ENCODE peak calls at places on chromosomes 6 and 20, in four cellular contexts. One of them, this sample, is unnamed.

GRCh38 chr6:145044606-145045275 is 690.6 kb downstream of the EPM2A start:
- DNase-seq in HFF-Myc: peak
- DNase-seq in heart left ventricle: no peak
- DNase-seq in HCT116: no peak
- DNase-seq in this sample: peak

GRCh38 chr6:49692534-49692933 is 20.8 kb downstream of the CRISP2 start:
- DNase-seq in HFF-Myc: no peak
- DNase-seq in heart left ventricle: no peak
- DNase-seq in HCT116: no peak
- DNase-seq in this sample: no peak

GRCh38 chr6:38495922-38496635 is 143.7 kb downstream of the BTBD9 start:
- DNase-seq in HFF-Myc: no peak
- DNase-seq in heart left ventricle: no peak
- DNase-seq in HCT116: no peak
- DNase-seq in this sample: no peak

GRCh38 chr6:11969092-11969491 is 43.0 kb upstream of the HIVEP1 start:
- DNase-seq in HFF-Myc: no peak
- DNase-seq in heart left ventricle: peak
- DNase-seq in HCT116: no peak
- DNase-seq in this sample: peak

GRCh38 chr20:33727115-33727479 is 4.7 kb upstream of the ZNF341 start:
- DNase-seq in HFF-Myc: no peak
- DNase-seq in heart left ventricle: no peak
- DNase-seq in HCT116: no peak
- DNase-seq in this sample: no peak

GRCh38 chr6:3229566-3230274 is 2.3 kb upstream of the TUBB2B start:
- DNase-seq in HFF-Myc: no peak
- DNase-seq in heart left ventricle: no peak
- DNase-seq in HCT116: no peak
- DNase-seq in this sample: no peak

GRCh38 chr20:61263084-61263695 is 11.1 kb downstream of the CDH4 start:
- DNase-seq in HFF-Myc: no peak
- DNase-seq in heart left ventricle: no peak
- DNase-seq in HCT116: no peak
- DNase-seq in this sample: no peak

GRCh38 chr20:56873836-56874235 is 244.7 kb downstream of the TFAP2C start:
- DNase-seq in HFF-Myc: no peak
- DNase-seq in heart left ventricle: no peak
- DNase-seq in HCT116: no peak
- DNase-seq in this sample: no peak

GRCh38 chr6:156634971-156635371 is 142.2 kb upstream of the ARID1B start:
- DNase-seq in HFF-Myc: no peak
- DNase-seq in heart left ventricle: no peak
- DNase-seq in HCT116: no peak
- DNase-seq in this sample: no peak

GRCh38 chr6:119978274-119978889 is 628.8 kb upstream of the MAN1A1 start:
- DNase-seq in HFF-Myc: no peak
- DNase-seq in heart left ventricle: no peak
- DNase-seq in HCT116: no peak
- DNase-seq in this sample: peak

GRCh38 chr6:108565091-108565766 is 4.5 kb downstream of the FOXO3 start:
- DNase-seq in HFF-Myc: no peak
- DNase-seq in heart left ventricle: no peak
- DNase-seq in HCT116: no peak
- DNase-seq in this sample: no peak

GRCh38 chr20:1883986-1884385 is 11.2 kb upstream of the SIRPA start:
- DNase-seq in HFF-Myc: no peak
- DNase-seq in heart left ventricle: peak
- DNase-seq in HCT116: no peak
- DNase-seq in this sample: no peak

GRCh38 chr20:23156170-23156841 is 70.2 kb upstream of the CD93 start:
- DNase-seq in HFF-Myc: no peak
- DNase-seq in heart left ventricle: peak
- DNase-seq in HCT116: peak
- DNase-seq in this sample: peak

GRCh38 chr6:43921548-43922422 is 151.8 kb downstream of the VEGFA start:
- DNase-seq in HFF-Myc: no peak
- DNase-seq in heart left ventricle: no peak
- DNase-seq in HCT116: no peak
- DNase-seq in this sample: no peak

GRCh38 chr6:56101141-56101553 is 146.2 kb downstream of the COL21A1 start:
- DNase-seq in HFF-Myc: peak
- DNase-seq in heart left ventricle: no peak
- DNase-seq in HCT116: peak
- DNase-seq in this sample: peak

GRCh38 chr6:43264599-43264998 is 21.3 kb downstream of the TTBK1 start:
- DNase-seq in HFF-Myc: no peak
- DNase-seq in heart left ventricle: no peak
- DNase-seq in HCT116: no peak
- DNase-seq in this sample: no peak

DNA sequence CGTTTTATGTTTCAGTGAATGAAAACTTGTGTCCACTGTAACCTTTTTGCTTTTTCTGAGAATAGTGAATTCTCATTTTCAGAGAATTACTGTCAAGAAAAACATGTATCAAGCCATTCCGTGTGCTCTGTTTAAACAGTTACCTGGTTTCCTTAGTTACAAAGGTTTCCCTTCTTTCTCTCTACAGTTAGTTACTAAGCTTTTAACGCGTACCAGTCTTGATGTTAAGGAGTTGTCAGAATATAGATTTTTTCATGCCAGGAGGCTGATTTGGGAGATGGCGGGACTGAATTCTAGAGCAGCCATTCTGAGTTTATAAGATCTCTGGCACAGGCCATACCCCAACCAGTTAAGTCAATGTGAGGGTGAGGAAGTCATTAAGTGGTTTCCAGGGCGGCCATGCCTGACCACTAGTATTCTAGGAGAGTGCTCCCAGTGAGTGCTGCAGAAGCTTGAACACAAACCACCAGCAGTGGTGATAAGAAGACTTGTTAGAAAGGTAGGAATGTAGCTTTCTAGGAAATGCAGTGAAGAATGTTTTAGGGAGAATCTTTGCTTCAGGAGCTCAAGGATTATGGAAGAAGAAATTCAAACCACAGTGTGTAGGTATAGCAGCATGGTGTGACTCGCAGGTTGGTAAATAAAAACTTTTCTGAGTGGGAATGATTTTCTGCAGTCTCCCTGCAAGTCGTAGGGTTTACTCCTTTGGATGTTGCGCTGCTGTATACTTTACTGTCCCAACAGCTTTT is 112.9 kb downstream of the JARID2 start:
- DNase-seq in HFF-Myc: no peak
- DNase-seq in heart left ventricle: no peak
- DNase-seq in HCT116: no peak
- DNase-seq in this sample: peak
- TF ChIP-seq CTCF in HFF-Myc: no peak
- TF ChIP-seq CTCF in heart left ventricle: no peak
- TF ChIP-seq CTCF in HCT116: no peak
- TF ChIP-seq CTCF in this sample: no peak

DNA sequence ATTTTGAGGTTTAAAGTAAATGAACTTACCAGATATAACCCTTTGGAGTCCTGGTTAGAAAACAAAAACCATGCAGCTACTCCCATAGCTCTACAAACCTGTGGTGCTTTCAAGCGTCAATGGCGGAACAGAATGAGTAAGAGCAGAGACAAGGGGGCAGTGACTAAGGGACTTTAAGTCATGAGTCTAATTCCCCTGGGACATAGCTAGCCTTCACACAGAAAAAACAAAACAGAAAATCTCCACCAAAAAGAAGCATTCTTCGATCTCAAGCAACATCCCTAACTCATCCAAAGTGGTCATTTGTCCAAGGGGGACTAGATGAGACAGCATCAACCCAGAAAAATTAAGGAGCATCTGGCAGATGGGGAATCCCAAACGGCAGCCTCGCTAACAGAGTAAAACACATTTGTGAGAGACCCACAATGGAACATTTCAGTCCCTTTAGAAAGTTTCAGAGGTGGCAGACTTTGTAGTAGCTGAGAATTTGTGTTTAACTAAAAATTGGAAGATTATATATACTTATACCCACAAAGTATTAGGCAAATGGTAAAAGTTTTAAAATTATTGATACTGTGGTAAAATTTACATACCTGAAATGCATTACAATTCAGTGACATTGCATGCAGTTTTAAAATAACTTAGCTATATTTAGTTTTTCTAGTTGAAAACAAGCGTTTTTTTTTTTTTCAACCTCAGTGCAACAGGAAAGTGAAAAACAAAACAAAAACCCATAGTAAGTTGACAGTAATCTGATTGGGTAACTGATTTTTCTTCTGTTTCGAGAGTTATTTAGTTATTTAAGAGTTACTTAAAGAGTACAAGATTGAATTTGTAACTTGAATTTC is 67.5 kb downstream of the KCNQ5 start:
- DNase-seq in HFF-Myc: no peak
- DNase-seq in heart left ventricle: no peak
- DNase-seq in HCT116: no peak
- DNase-seq in this sample: no peak
- H3K4me3 ChIP-seq in HFF-Myc: no peak
- H3K4me3 ChIP-seq in heart left ventricle: no peak
- H3K4me3 ChIP-seq in HCT116: no peak
- H3K4me3 ChIP-seq in this sample: no peak

DNA sequence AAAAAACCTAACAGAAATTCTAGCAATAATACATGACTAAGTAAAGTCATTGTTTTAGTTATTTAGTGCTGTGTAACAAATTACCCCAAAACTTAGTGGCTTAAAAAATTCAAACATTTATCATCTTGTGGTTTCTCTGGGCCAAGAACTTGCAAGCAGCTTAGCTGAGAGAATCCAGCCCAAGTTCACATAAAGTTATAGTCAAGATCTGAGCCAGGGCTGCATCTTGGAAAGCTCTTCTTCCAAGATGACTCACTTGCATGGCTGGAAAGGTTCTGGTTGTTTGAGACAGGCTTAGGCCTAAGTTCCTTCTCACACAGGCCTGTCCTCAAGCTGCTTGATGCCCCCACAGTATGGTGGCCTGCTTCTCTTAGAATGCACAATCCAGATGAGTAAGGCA is 217.8 kb upstream of the TSHZ2 start:
- DNase-seq in HFF-Myc: no peak
- DNase-seq in heart left ventricle: no peak
- DNase-seq in HCT116: no peak
- DNase-seq in this sample: no peak
- TF ChIP-seq CTCF in HFF-Myc: no peak
- TF ChIP-seq CTCF in heart left ventricle: no peak
- TF ChIP-seq CTCF in HCT116: no peak
- TF ChIP-seq CTCF in this sample: no peak

GRCh38 chr20:40687384-40688128 is 1.5 kb downstream of the MAFB start:
- DNase-seq in HFF-Myc: no peak
- DNase-seq in heart left ventricle: peak
- DNase-seq in HCT116: no peak
- DNase-seq in this sample: no peak

GRCh38 chr20:40686893-40687292 is 2.1 kb downstream of the MAFB start:
- DNase-seq in HFF-Myc: no peak
- DNase-seq in heart left ventricle: no peak
- DNase-seq in HCT116: no peak
- DNase-seq in this sample: no peak

GRCh38 chr20:40689100-40689942 is at the start of gene MAFB:
- DNase-seq in HFF-Myc: no peak
- DNase-seq in heart left ventricle: peak
- DNase-seq in HCT116: no peak
- DNase-seq in this sample: peak

GRCh38 chr20:40689943-40690835 is 1.2 kb upstream of the MAFB start:
- DNase-seq in HFF-Myc: peak
- DNase-seq in heart left ventricle: peak
- DNase-seq in HCT116: peak
- DNase-seq in this sample: peak

DNA sequence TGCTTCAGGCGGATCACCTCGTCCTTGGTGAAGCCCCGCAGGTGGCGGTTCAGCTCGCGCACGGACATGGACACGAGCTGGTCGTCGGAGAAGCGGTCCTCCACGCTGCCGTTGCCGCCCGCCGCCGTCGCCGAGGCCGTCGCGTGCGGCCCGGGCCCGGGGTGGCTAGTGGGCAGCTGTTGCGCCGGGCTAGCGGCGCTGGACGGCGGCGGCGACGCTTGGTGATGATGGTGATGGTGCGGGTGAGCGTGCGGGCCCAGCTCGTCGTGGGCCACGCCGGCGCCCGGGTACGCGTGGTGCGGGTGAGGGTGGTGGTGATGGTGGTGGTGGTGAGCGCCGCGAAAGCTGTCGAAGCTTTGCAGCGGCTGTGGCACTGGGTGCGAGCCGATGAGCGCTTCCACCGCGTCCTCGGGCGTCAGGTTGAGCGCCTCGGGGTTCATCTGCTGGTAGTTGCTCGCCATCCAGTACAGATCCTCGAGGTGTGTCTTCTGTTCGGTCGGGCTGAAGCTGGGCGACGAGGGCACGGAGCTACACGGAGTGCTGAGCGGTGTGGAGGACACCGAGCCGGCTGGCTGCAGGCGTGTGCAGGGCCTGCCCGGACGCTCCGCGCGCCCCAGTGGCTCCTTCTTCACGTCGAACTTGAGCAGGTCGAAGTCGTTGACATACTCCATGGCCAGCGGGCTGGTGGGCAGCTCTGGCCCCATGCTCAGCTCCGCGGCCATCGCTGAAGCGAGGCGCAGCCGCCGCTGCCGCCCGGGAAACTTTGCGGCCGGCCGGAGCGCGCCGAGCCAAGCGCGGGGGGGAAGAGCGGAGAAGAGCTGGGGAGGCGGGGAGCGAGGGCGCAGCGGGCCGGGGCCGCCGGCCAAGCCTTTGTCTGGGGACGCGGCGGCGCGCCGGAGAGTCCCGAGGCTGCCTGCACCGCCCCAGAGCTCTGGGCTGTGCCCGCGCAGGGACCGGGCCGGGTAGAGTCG is 622 bp downstream of the MAFB start:
- DNase-seq in HFF-Myc: no peak
- DNase-seq in heart left ventricle: peak
- DNase-seq in HCT116: no peak
- DNase-seq in this sample: no peak
- H3K4me3 ChIP-seq in HFF-Myc: peak
- H3K4me3 ChIP-seq in heart left ventricle: peak
- H3K4me3 ChIP-seq in HCT116: peak
- H3K4me3 ChIP-seq in this sample: peak

DNA sequence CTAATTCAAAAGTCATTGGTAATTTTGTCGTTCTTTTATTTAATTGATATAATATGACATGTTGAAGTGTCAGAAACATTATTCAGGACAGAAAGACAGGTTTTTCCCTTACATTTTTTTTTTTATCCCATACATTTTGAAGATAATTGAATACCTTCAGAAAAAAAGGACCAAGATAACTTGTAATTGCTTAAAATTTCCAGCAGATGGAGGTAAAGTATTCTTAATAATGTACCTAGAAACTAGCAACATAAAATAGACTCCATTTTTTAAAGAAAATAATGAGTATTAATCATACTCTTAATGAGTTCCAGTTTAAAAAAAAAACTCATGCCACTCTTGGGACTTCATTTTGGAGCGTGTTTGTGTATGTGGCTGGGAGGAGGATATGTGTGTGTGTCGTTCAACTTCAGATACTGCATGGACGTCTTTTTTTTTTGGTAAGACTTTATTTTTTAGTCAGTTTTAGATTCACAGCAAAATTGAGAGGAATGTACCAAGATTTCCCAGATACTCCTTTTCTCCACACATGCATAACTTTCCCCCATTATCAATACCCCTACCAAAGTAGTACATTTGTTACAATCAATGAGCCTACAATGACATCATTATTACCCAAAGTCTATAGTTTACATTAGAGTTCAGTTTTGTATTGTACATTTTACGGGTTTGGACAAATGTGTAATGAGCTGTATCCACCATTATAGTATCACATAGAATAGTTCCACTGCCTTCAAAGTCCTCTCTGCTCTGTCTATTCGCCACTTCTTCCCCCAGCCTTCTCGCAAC is 79.4 kb downstream of the ROS1 start:
- DNase-seq in HFF-Myc: no peak
- DNase-seq in heart left ventricle: no peak
- DNase-seq in HCT116: no peak
- DNase-seq in this sample: no peak
- TF ChIP-seq CTCF in HFF-Myc: no peak
- TF ChIP-seq CTCF in heart left ventricle: peak
- TF ChIP-seq CTCF in HCT116: peak
- TF ChIP-seq CTCF in this sample: no peak